ENCODE peak calls at places on chromosomes 6 and 20, in six cellular contexts. B is mucosa of descending colon, I is right cardiac atrium, N is retina, M is EH, V is COR-L47. C is an unnamed sample.

GRCh38 chr20:58612021-58612700 is 38.9 kb upstream of the STX16 start:
- DNase-seq in B (no peak), I (peak), N (no peak), M (no peak), V (no peak), C (no peak)

GRCh38 chr6:117591405-117591804 is 10.9 kb downstream of the GOPC start:
- DNase-seq in B (no peak), I (no peak), N (no peak), M (peak), V (no peak), C (no peak)

GRCh38 chr6:90319044-90319443 is 22.4 kb upstream of the BACH2 start:
- DNase-seq in B (no peak), I (no peak), N (no peak), M (peak), V (no peak), C (no peak)

GRCh38 chr6:132122871-132123270 is 171.7 kb upstream of the CCN2 start:
- DNase-seq in B (no peak), I (no peak), N (no peak), M (no peak), V (peak), C (no peak)

GRCh38 chr6:75206338-75207210 is 721 bp upstream of the COL12A1 start:
- DNase-seq in B (no peak), I (peak), N (peak), M (peak), V (no peak), C (no peak)

GRCh38 chr6:170106906-170107525 is 183.9 kb downstream of the DLL1 start:
- DNase-seq in B (no peak), I (peak), N (no peak), M (no peak), V (no peak), C (peak)

GRCh38 chr6:12363651-12364381 is 73.7 kb downstream of the EDN1 start:
- DNase-seq in B (peak), I (no peak), N (no peak), M (no peak), V (no peak), C (no peak)

GRCh38 chr6:52255434-52255833 is 11.1 kb upstream of the IL17F start:
- DNase-seq in B (no peak), I (no peak), N (no peak), M (no peak), V (no peak), C (no peak)

GRCh38 chr6:30894935-30895334 is 10.6 kb downstream of the DDR1 start:
- DNase-seq in B (no peak), I (no peak), N (no peak), M (no peak), V (no peak), C (no peak)

GRCh38 chr6:13248053-13248452 is 80.3 kb downstream of the TBC1D7 start:
- DNase-seq in B (no peak), I (no peak), N (peak), M (peak), V (no peak), C (no peak)

GRCh38 chr20:31476313-31476623 is 1.2 kb downstream of the REM1 start:
- DNase-seq in B (no peak), I (no peak), N (no peak), M (no peak), V (no peak), C (no peak)

GRCh38 chr6:6725834-6726194 is 137.3 kb downstream of the LY86 start:
- DNase-seq in B (no peak), I (no peak), N (no peak), M (no peak), V (no peak), C (no peak)

GRCh38 chr6:2582268-2582667 is 168.5 kb downstream of the MYLK4 start:
- DNase-seq in B (no peak), I (no peak), N (no peak), M (no peak), V (no peak), C (no peak)

GRCh38 chr6:96014846-96015245 is 928 bp upstream of the FUT9 start:
- DNase-seq in B (no peak), I (no peak), N (no peak), M (no peak), V (peak), C (no peak)

GRCh38 chr20:57378646-57379262 is 12.4 kb upstream of the RBM38 start:
- DNase-seq in B (no peak), I (no peak), N (no peak), M (no peak), V (no peak), C (no peak)

GRCh38 chr20:38723069-38723981 is 961 bp upstream of the SLC32A1 start:
- DNase-seq in B (no peak), I (no peak), N (peak), M (peak), V (peak), C (no peak)

GRCh38 chr20:35742741-35743523 is 872 bp upstream of the RBM39 start:
- DNase-seq in B (peak), I (no peak), N (no peak), M (peak), V (peak), C (no peak)

GRCh38 chr20:4740774-4741431 is 19.2 kb downstream of the PRND start:
- DNase-seq in B (peak), I (peak), N (peak), M (peak), V (peak), C (peak)

GRCh38 chr20:63854766-63855362 is 6.4 kb upstream of the ABHD16B start:
- DNase-seq in B (no peak), I (peak), N (peak), M (peak), V (no peak), C (peak)

GRCh38 chr6:39347906-39348585 is 25.5 kb upstream of the KCNK16 start:
- DNase-seq in B (peak), I (peak), N (peak), M (peak), V (peak), C (peak)

GRCh38 chr6:88512951-88513350 is 346.8 kb upstream of the CNR1 start:
- DNase-seq in B (no peak), I (no peak), N (no peak), M (no peak), V (no peak), C (no peak)

GRCh38 chr6:104509355-104509754 is 350.4 kb downstream of the HACE1 start:
- DNase-seq in B (no peak), I (no peak), N (no peak), M (no peak), V (no peak), C (no peak)

GRCh38 chr6:130760006-130760405 is 67.2 kb upstream of the SMLR1 start:
- DNase-seq in B (peak), I (no peak), N (no peak), M (peak), V (no peak), C (no peak)

GRCh38 chr6:111580826-111581505 is 24.7 kb downstream of the TRAF3IP2 start:
- DNase-seq in B (no peak), I (no peak), N (no peak), M (peak), V (no peak), C (no peak)

GRCh38 chr20:44979090-44979621 is 12.8 kb downstream of the STK4 start:
- DNase-seq in B (peak), I (no peak), N (no peak), M (peak), V (no peak), C (no peak)

GRCh38 chr6:138657026-138657425 is 116.5 kb upstream of the CCDC28A start:
- DNase-seq in B (no peak), I (no peak), N (no peak), M (no peak), V (no peak), C (no peak)

GRCh38 chr6:139011980-139012379 is 16.6 kb upstream of the ABRACL start:
- DNase-seq in B (no peak), I (no peak), N (no peak), M (no peak), V (no peak), C (no peak)

GRCh38 chr6:26354162-26354561 is 10.8 kb upstream of the BTN3A2 start:
- DNase-seq in B (no peak), I (no peak), N (no peak), M (no peak), V (no peak), C (no peak)

GRCh38 chr6:14713008-14713452 is 532.8 kb upstream of the JARID2 start:
- DNase-seq in B (no peak), I (peak), N (peak), M (peak), V (no peak), C (peak)

GRCh38 chr6:2848851-2849250 is 7.2 kb upstream of the SERPINB1 start:
- DNase-seq in B (peak), I (no peak), N (no peak), M (no peak), V (no peak), C (no peak)

GRCh38 chr6:165484178-165484889 is 174.9 kb upstream of the C6orf118 start:
- DNase-seq in B (no peak), I (no peak), N (peak), M (no peak), V (no peak), C (no peak)

GRCh38 chr20:62214067-62214466 is 6.0 kb downstream of the HRH3 start:
- DNase-seq in B (no peak), I (peak), N (peak), M (no peak), V (no peak), C (no peak)

GRCh38 chr20:61953789-61954125 is 111.9 kb downstream of the TAF4 start:
- DNase-seq in B (no peak), I (no peak), N (no peak), M (no peak), V (peak), C (no peak)

GRCh38 chr6:106460481-106460880 is 100.0 kb downstream of the CRYBG1 start:
- DNase-seq in B (no peak), I (no peak), N (no peak), M (no peak), V (no peak), C (no peak)

GRCh38 chr20:31985152-31985551 is 17.2 kb downstream of the XKR7 start:
- DNase-seq in B (no peak), I (no peak), N (peak), M (no peak), V (no peak), C (no peak)

GRCh38 chr20:3910868-3911267 is 21.7 kb downstream of the PANK2 start:
- DNase-seq in B (no peak), I (no peak), N (no peak), M (no peak), V (no peak), C (no peak)

GRCh38 chr6:148934534-148934933 is 187.7 kb downstream of the UST start:
- DNase-seq in B (peak), I (peak), N (no peak), M (peak), V (no peak), C (peak)

GRCh38 chr6:36386495-36387439 is 702 bp downstream of the ETV7 start:
- DNase-seq in B (peak), I (peak), N (peak), M (peak), V (peak), C (no peak)

GRCh38 chr6:89542081-89542855 is 96.3 kb downstream of the LYRM2 start:
- DNase-seq in B (no peak), I (no peak), N (no peak), M (no peak), V (no peak), C (no peak)

GRCh38 chr6:16092990-16093389 is 35.9 kb upstream of the MYLIP start:
- DNase-seq in B (no peak), I (no peak), N (no peak), M (no peak), V (no peak), C (no peak)

C was measured in left ventricle myocardium inferior.